ENCODE peak calls at places on chromosomes 7 and 10, in ten cellular contexts. One of them, this sample, is unnamed.

GRCh38 chr10:21398549-21399345 is 126.7 kb downstream of the SKIDA1 start:
- DNase-seq in mammary epithelial cell: peak
- DNase-seq in CD4-positive, alpha-beta T cell: no peak
- DNase-seq in Panc1: peak
- DNase-seq in lung: no peak
- DNase-seq in right atrium auricular region: no peak
- DNase-seq in foreskin fibroblast: peak
- DNase-seq in astrocyte of the spinal cord: peak
- DNase-seq in tibial nerve: no peak
- DNase-seq in RWPE1: peak
- DNase-seq in this sample: peak

GRCh38 chr10:88186335-88186734 is 322.9 kb downstream of the PTEN start:
- DNase-seq in mammary epithelial cell: no peak
- DNase-seq in CD4-positive, alpha-beta T cell: no peak
- DNase-seq in Panc1: no peak
- DNase-seq in lung: no peak
- DNase-seq in right atrium auricular region: no peak
- DNase-seq in foreskin fibroblast: peak
- DNase-seq in astrocyte of the spinal cord: no peak
- DNase-seq in tibial nerve: no peak
- DNase-seq in RWPE1: no peak
- DNase-seq in this sample: peak

GRCh38 chr7:158695726-158696452 is 8.7 kb downstream of the NCAPG2 start:
- DNase-seq in mammary epithelial cell: peak
- DNase-seq in CD4-positive, alpha-beta T cell: peak
- DNase-seq in Panc1: no peak
- DNase-seq in lung: peak
- DNase-seq in right atrium auricular region: peak
- DNase-seq in foreskin fibroblast: peak
- DNase-seq in astrocyte of the spinal cord: peak
- DNase-seq in tibial nerve: peak
- DNase-seq in RWPE1: peak
- DNase-seq in this sample: peak

GRCh38 chr10:132196178-132197113 is 9.7 kb downstream of the DPYSL4 start:
- DNase-seq in mammary epithelial cell: no peak
- DNase-seq in CD4-positive, alpha-beta T cell: no peak
- DNase-seq in Panc1: no peak
- DNase-seq in lung: no peak
- DNase-seq in right atrium auricular region: no peak
- DNase-seq in foreskin fibroblast: no peak
- DNase-seq in astrocyte of the spinal cord: no peak
- DNase-seq in tibial nerve: no peak
- DNase-seq in RWPE1: no peak
- DNase-seq in this sample: no peak

GRCh38 chr7:3068568-3068967 is 24.9 kb upstream of the CARD11 start:
- DNase-seq in mammary epithelial cell: no peak
- DNase-seq in CD4-positive, alpha-beta T cell: no peak
- DNase-seq in Panc1: no peak
- DNase-seq in lung: no peak
- DNase-seq in right atrium auricular region: no peak
- DNase-seq in foreskin fibroblast: no peak
- DNase-seq in astrocyte of the spinal cord: no peak
- DNase-seq in tibial nerve: no peak
- DNase-seq in RWPE1: no peak
- DNase-seq in this sample: no peak

GRCh38 chr7:35398518-35398917 is 144.6 kb upstream of the TBX20 start:
- DNase-seq in mammary epithelial cell: no peak
- DNase-seq in CD4-positive, alpha-beta T cell: no peak
- DNase-seq in Panc1: no peak
- DNase-seq in lung: no peak
- DNase-seq in right atrium auricular region: no peak
- DNase-seq in foreskin fibroblast: no peak
- DNase-seq in astrocyte of the spinal cord: no peak
- DNase-seq in tibial nerve: no peak
- DNase-seq in RWPE1: no peak
- DNase-seq in this sample: no peak

GRCh38 chr10:15725603-15726002 is 5.9 kb upstream of the ITGA8 start:
- DNase-seq in mammary epithelial cell: peak
- DNase-seq in CD4-positive, alpha-beta T cell: no peak
- DNase-seq in Panc1: no peak
- DNase-seq in lung: no peak
- DNase-seq in right atrium auricular region: no peak
- DNase-seq in foreskin fibroblast: peak
- DNase-seq in astrocyte of the spinal cord: peak
- DNase-seq in tibial nerve: no peak
- DNase-seq in RWPE1: peak
- DNase-seq in this sample: peak

GRCh38 chr10:13542533-13542932 is 13.7 kb upstream of the BEND7 start:
- DNase-seq in mammary epithelial cell: no peak
- DNase-seq in CD4-positive, alpha-beta T cell: no peak
- DNase-seq in Panc1: no peak
- DNase-seq in lung: no peak
- DNase-seq in right atrium auricular region: no peak
- DNase-seq in foreskin fibroblast: no peak
- DNase-seq in astrocyte of the spinal cord: no peak
- DNase-seq in tibial nerve: no peak
- DNase-seq in RWPE1: no peak
- DNase-seq in this sample: no peak

GRCh38 chr7:24884401-24884800 is 95.6 kb downstream of the OSBPL3 start:
- DNase-seq in mammary epithelial cell: no peak
- DNase-seq in CD4-positive, alpha-beta T cell: no peak
- DNase-seq in Panc1: no peak
- DNase-seq in lung: no peak
- DNase-seq in right atrium auricular region: no peak
- DNase-seq in foreskin fibroblast: no peak
- DNase-seq in astrocyte of the spinal cord: no peak
- DNase-seq in tibial nerve: no peak
- DNase-seq in RWPE1: no peak
- DNase-seq in this sample: no peak

GRCh38 chr7:68722044-68722443 is 876.2 kb upstream of the AUTS2 start:
- DNase-seq in mammary epithelial cell: no peak
- DNase-seq in CD4-positive, alpha-beta T cell: no peak
- DNase-seq in Panc1: no peak
- DNase-seq in lung: no peak
- DNase-seq in right atrium auricular region: no peak
- DNase-seq in foreskin fibroblast: no peak
- DNase-seq in astrocyte of the spinal cord: no peak
- DNase-seq in tibial nerve: no peak
- DNase-seq in RWPE1: no peak
- DNase-seq in this sample: no peak

GRCh38 chr10:59553127-59553649 is 156.5 kb downstream of the SLC16A9 start:
- DNase-seq in mammary epithelial cell: no peak
- DNase-seq in CD4-positive, alpha-beta T cell: no peak
- DNase-seq in Panc1: no peak
- DNase-seq in lung: no peak
- DNase-seq in right atrium auricular region: no peak
- DNase-seq in foreskin fibroblast: no peak
- DNase-seq in astrocyte of the spinal cord: no peak
- DNase-seq in tibial nerve: no peak
- DNase-seq in RWPE1: no peak
- DNase-seq in this sample: no peak

GRCh38 chr7:40348126-40348728 is 213.4 kb downstream of the SUGCT start:
- DNase-seq in mammary epithelial cell: no peak
- DNase-seq in CD4-positive, alpha-beta T cell: no peak
- DNase-seq in Panc1: no peak
- DNase-seq in lung: no peak
- DNase-seq in right atrium auricular region: no peak
- DNase-seq in foreskin fibroblast: no peak
- DNase-seq in astrocyte of the spinal cord: no peak
- DNase-seq in tibial nerve: no peak
- DNase-seq in RWPE1: no peak
- DNase-seq in this sample: no peak

GRCh38 chr7:44150466-44150832 is 9.3 kb upstream of the MYL7 start:
- DNase-seq in mammary epithelial cell: no peak
- DNase-seq in CD4-positive, alpha-beta T cell: no peak
- DNase-seq in Panc1: no peak
- DNase-seq in lung: no peak
- DNase-seq in right atrium auricular region: no peak
- DNase-seq in foreskin fibroblast: peak
- DNase-seq in astrocyte of the spinal cord: no peak
- DNase-seq in tibial nerve: no peak
- DNase-seq in RWPE1: no peak
- DNase-seq in this sample: no peak

GRCh38 chr10:30674796-30675195 is 45.2 kb upstream of the LYZL2 start:
- DNase-seq in mammary epithelial cell: no peak
- DNase-seq in CD4-positive, alpha-beta T cell: no peak
- DNase-seq in Panc1: no peak
- DNase-seq in lung: no peak
- DNase-seq in right atrium auricular region: no peak
- DNase-seq in foreskin fibroblast: no peak
- DNase-seq in astrocyte of the spinal cord: peak
- DNase-seq in tibial nerve: no peak
- DNase-seq in RWPE1: no peak
- DNase-seq in this sample: no peak

GRCh38 chr7:84248267-84248666 is 53.7 kb upstream of the SEMA3A start:
- DNase-seq in mammary epithelial cell: peak
- DNase-seq in CD4-positive, alpha-beta T cell: no peak
- DNase-seq in Panc1: no peak
- DNase-seq in lung: no peak
- DNase-seq in right atrium auricular region: no peak
- DNase-seq in foreskin fibroblast: peak
- DNase-seq in astrocyte of the spinal cord: no peak
- DNase-seq in tibial nerve: no peak
- DNase-seq in RWPE1: no peak
- DNase-seq in this sample: no peak

DNA sequence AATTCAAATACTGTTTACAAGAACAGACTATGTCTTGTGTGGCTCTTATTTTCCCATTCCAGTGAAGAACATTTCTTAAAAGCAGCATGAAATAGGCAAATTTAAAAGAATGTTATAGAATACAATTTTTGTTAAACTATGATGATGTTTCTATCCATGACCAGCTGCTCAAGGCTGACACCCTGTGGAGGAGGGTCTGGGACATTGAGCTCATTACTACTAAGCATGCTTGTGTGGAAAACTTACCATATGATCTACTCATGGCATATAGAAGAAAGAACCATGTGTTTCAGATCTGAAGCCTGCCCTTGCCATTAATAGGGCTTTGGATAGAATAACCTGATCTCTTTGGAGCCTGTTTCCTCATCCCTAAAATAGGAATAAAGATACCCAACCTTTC is 125.0 kb downstream of the FOXP2 start:
- DNase-seq in mammary epithelial cell: no peak
- DNase-seq in CD4-positive, alpha-beta T cell: no peak
- DNase-seq in Panc1: no peak
- DNase-seq in lung: no peak
- DNase-seq in right atrium auricular region: no peak
- DNase-seq in foreskin fibroblast: peak
- DNase-seq in astrocyte of the spinal cord: peak
- DNase-seq in tibial nerve: no peak
- DNase-seq in RWPE1: peak
- DNase-seq in this sample: no peak
- TF ChIP-seq CTCF in mammary epithelial cell: peak
- TF ChIP-seq CTCF in CD4-positive, alpha-beta T cell: no peak
- TF ChIP-seq CTCF in Panc1: peak
- TF ChIP-seq CTCF in lung: no peak
- TF ChIP-seq CTCF in right atrium auricular region: peak
- TF ChIP-seq CTCF in foreskin fibroblast: peak
- TF ChIP-seq CTCF in astrocyte of the spinal cord: peak
- TF ChIP-seq CTCF in tibial nerve: no peak
- TF ChIP-seq CTCF in RWPE1: no peak
- TF ChIP-seq CTCF in this sample: peak

DNA sequence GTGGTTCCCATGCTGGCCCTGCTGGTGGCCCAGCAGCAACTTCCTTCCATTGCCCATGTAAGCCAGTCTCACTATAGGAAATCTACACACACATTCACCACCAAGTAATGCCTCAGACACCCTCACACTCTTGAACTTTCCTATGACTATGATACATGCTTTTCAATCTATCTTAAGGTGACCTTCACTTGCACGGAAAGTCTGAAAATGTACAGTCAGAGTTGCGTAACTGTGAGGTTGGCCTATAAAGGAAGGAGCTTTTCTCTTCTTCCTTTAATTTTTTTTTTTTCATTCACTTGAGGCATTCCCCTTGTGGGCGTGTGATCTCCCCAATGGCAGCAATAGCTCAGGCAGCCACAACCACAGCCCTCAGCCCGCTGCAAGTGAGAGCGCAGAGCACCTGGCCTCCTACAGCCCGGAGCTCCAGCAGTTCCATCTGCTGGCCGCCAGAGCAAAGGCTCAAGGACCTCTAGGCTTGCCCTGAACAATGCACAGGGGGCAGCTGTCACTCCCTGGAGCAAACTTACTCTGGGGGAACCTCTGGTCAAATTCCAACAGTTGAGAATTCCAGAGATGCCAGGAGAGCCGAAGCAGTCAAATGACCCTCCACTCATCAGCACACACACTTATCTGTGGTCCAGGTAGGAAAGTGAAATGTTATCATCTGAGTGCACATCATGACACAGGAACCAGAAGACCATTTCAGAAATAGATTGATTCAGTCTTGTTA is 123.1 kb upstream of the ADO start:
- DNase-seq in mammary epithelial cell: no peak
- DNase-seq in CD4-positive, alpha-beta T cell: peak
- DNase-seq in Panc1: no peak
- DNase-seq in lung: no peak
- DNase-seq in right atrium auricular region: no peak
- DNase-seq in foreskin fibroblast: no peak
- DNase-seq in astrocyte of the spinal cord: no peak
- DNase-seq in tibial nerve: no peak
- DNase-seq in RWPE1: no peak
- DNase-seq in this sample: no peak
- TF ChIP-seq CTCF in mammary epithelial cell: no peak
- TF ChIP-seq CTCF in CD4-positive, alpha-beta T cell: no peak
- TF ChIP-seq CTCF in Panc1: no peak
- TF ChIP-seq CTCF in lung: no peak
- TF ChIP-seq CTCF in right atrium auricular region: no peak
- TF ChIP-seq CTCF in foreskin fibroblast: no peak
- TF ChIP-seq CTCF in astrocyte of the spinal cord: no peak
- TF ChIP-seq CTCF in tibial nerve: no peak
- TF ChIP-seq CTCF in RWPE1: no peak
- TF ChIP-seq CTCF in this sample: no peak

GRCh38 chr10:125734823-125735222 is 15.3 kb downstream of the EDRF1 start:
- DNase-seq in mammary epithelial cell: no peak
- DNase-seq in CD4-positive, alpha-beta T cell: no peak
- DNase-seq in Panc1: no peak
- DNase-seq in lung: no peak
- DNase-seq in right atrium auricular region: no peak
- DNase-seq in foreskin fibroblast: peak
- DNase-seq in astrocyte of the spinal cord: no peak
- DNase-seq in tibial nerve: no peak
- DNase-seq in RWPE1: no peak
- DNase-seq in this sample: no peak
- TF ChIP-seq CTCF in mammary epithelial cell: no peak
- TF ChIP-seq CTCF in CD4-positive, alpha-beta T cell: no peak
- TF ChIP-seq CTCF in Panc1: peak
- TF ChIP-seq CTCF in lung: no peak
- TF ChIP-seq CTCF in right atrium auricular region: no peak
- TF ChIP-seq CTCF in foreskin fibroblast: no peak
- TF ChIP-seq CTCF in astrocyte of the spinal cord: no peak
- TF ChIP-seq CTCF in tibial nerve: no peak
- TF ChIP-seq CTCF in RWPE1: no peak
- TF ChIP-seq CTCF in this sample: peak

DNA sequence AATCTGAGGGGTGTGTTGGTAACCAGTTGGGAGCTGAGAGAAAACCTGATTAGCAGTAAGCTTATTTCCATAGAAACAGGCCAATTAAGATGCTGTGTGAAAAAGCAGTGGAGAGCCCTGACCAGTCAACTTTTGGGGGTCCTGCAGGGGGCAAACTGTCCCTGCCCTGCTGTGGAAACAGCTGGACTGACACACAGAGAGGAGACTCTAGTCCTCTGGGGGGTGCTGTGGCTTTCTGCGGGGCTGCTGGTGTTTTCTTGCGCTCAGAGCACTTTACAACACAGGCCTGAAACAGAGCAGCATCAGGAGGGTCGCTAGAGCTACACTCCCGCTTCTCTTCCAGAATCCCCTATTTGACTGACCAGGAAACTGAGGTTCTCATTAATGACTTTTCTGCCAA is 546.9 kb upstream of the GALNT17 start:
- DNase-seq in mammary epithelial cell: no peak
- DNase-seq in CD4-positive, alpha-beta T cell: no peak
- DNase-seq in Panc1: no peak
- DNase-seq in lung: no peak
- DNase-seq in right atrium auricular region: no peak
- DNase-seq in foreskin fibroblast: no peak
- DNase-seq in astrocyte of the spinal cord: no peak
- DNase-seq in tibial nerve: no peak
- DNase-seq in RWPE1: no peak
- DNase-seq in this sample: no peak
- TF ChIP-seq CTCF in mammary epithelial cell: peak
- TF ChIP-seq CTCF in CD4-positive, alpha-beta T cell: no peak
- TF ChIP-seq CTCF in Panc1: no peak
- TF ChIP-seq CTCF in lung: no peak
- TF ChIP-seq CTCF in right atrium auricular region: peak
- TF ChIP-seq CTCF in foreskin fibroblast: no peak
- TF ChIP-seq CTCF in astrocyte of the spinal cord: peak
- TF ChIP-seq CTCF in tibial nerve: no peak
- TF ChIP-seq CTCF in RWPE1: no peak
- TF ChIP-seq CTCF in this sample: no peak

This sample was measured in HFFc6.